ENCODE peak calls at places on chromosome 7, in seven cellular contexts. One of them, this sample, is unnamed.

GRCh38 chr7:116197355-116197754 is 13.0 kb upstream of the TES start:
- DNase-seq in lung: no peak
- DNase-seq in spleen: no peak
- DNase-seq in A549: no peak
- DNase-seq in PC-3: no peak
- DNase-seq in colonic mucosa: no peak
- DNase-seq in sigmoid colon: no peak
- DNase-seq in this sample: no peak

GRCh38 chr7:49244543-49244942 is 320.2 kb downstream of the CDC14C start:
- DNase-seq in spleen: no peak
- DNase-seq in colonic mucosa: no peak
- DNase-seq in PC-3: no peak
- DNase-seq in sigmoid colon: no peak
- DNase-seq in lung: no peak
- DNase-seq in A549: no peak
- DNase-seq in this sample: no peak

GRCh38 chr7:48087349-48087748 is 1.7 kb upstream of the UPP1 start:
- DNase-seq in colonic mucosa: no peak
- DNase-seq in spleen: no peak
- DNase-seq in sigmoid colon: no peak
- DNase-seq in A549: no peak
- DNase-seq in lung: no peak
- DNase-seq in PC-3: peak
- DNase-seq in this sample: no peak

GRCh38 chr7:22372863-22373262 is 15.9 kb upstream of the RAPGEF5 start:
- DNase-seq in sigmoid colon: no peak
- DNase-seq in PC-3: peak
- DNase-seq in colonic mucosa: peak
- DNase-seq in lung: no peak
- DNase-seq in A549: no peak
- DNase-seq in spleen: no peak
- DNase-seq in this sample: no peak

GRCh38 chr7:102321351-102322201 is 34.7 kb downstream of the SPDYE6 start:
- DNase-seq in PC-3: no peak
- DNase-seq in sigmoid colon: no peak
- DNase-seq in spleen: peak
- DNase-seq in colonic mucosa: peak
- DNase-seq in lung: no peak
- DNase-seq in A549: no peak
- DNase-seq in this sample: no peak

GRCh38 chr7:134667899-134668298 is 21.2 kb downstream of the BPGM start:
- DNase-seq in PC-3: peak
- DNase-seq in lung: no peak
- DNase-seq in colonic mucosa: no peak
- DNase-seq in A549: no peak
- DNase-seq in sigmoid colon: no peak
- DNase-seq in spleen: no peak
- DNase-seq in this sample: no peak

GRCh38 chr7:80244206-80244956 is 109.8 kb downstream of the GNAI1 start:
- DNase-seq in PC-3: no peak
- DNase-seq in lung: no peak
- DNase-seq in colonic mucosa: no peak
- DNase-seq in spleen: no peak
- DNase-seq in sigmoid colon: no peak
- DNase-seq in A549: no peak
- DNase-seq in this sample: no peak

GRCh38 chr7:159137906-159138305 is 6.8 kb downstream of the VIPR2 start:
- DNase-seq in lung: no peak
- DNase-seq in spleen: peak
- DNase-seq in A549: no peak
- DNase-seq in sigmoid colon: no peak
- DNase-seq in PC-3: no peak
- DNase-seq in colonic mucosa: no peak
- DNase-seq in this sample: no peak

GRCh38 chr7:108515636-108516035 is 10.3 kb downstream of the PNPLA8 start:
- DNase-seq in lung: no peak
- DNase-seq in spleen: no peak
- DNase-seq in colonic mucosa: no peak
- DNase-seq in PC-3: no peak
- DNase-seq in sigmoid colon: no peak
- DNase-seq in A549: no peak
- DNase-seq in this sample: no peak

GRCh38 chr7:70006411-70006920 is 408.2 kb downstream of the AUTS2 start:
- DNase-seq in PC-3: no peak
- DNase-seq in lung: no peak
- DNase-seq in A549: no peak
- DNase-seq in spleen: no peak
- DNase-seq in sigmoid colon: no peak
- DNase-seq in colonic mucosa: no peak
- DNase-seq in this sample: no peak

GRCh38 chr7:152618427-152618826 is 57.5 kb downstream of the XRCC2 start:
- DNase-seq in spleen: no peak
- DNase-seq in lung: no peak
- DNase-seq in colonic mucosa: no peak
- DNase-seq in sigmoid colon: no peak
- DNase-seq in A549: no peak
- DNase-seq in PC-3: no peak
- DNase-seq in this sample: no peak

GRCh38 chr7:94655884-94656657 is at the start of gene SGCE:
- DNase-seq in sigmoid colon: peak
- DNase-seq in A549: peak
- DNase-seq in spleen: peak
- DNase-seq in PC-3: peak
- DNase-seq in lung: peak
- DNase-seq in colonic mucosa: peak
- DNase-seq in this sample: no peak

GRCh38 chr7:20407585-20408466 is 77.1 kb downstream of the ITGB8 start:
- DNase-seq in lung: peak
- DNase-seq in A549: peak
- DNase-seq in sigmoid colon: peak
- DNase-seq in spleen: no peak
- DNase-seq in colonic mucosa: no peak
- DNase-seq in PC-3: peak
- DNase-seq in this sample: peak

GRCh38 chr7:39614299-39614698 is 9.1 kb upstream of the RALA start:
- DNase-seq in spleen: no peak
- DNase-seq in colonic mucosa: no peak
- DNase-seq in PC-3: no peak
- DNase-seq in sigmoid colon: no peak
- DNase-seq in A549: no peak
- DNase-seq in lung: no peak
- DNase-seq in this sample: no peak

GRCh38 chr7:33845991-33846509 is 59.3 kb upstream of the BMPER start:
- DNase-seq in colonic mucosa: no peak
- DNase-seq in sigmoid colon: no peak
- DNase-seq in PC-3: peak
- DNase-seq in spleen: no peak
- DNase-seq in lung: no peak
- DNase-seq in A549: no peak
- DNase-seq in this sample: no peak

GRCh38 chr7:30920584-30921539 is 9.2 kb downstream of the AQP1 start:
- DNase-seq in PC-3: peak
- DNase-seq in sigmoid colon: peak
- DNase-seq in lung: no peak
- DNase-seq in spleen: peak
- DNase-seq in A549: peak
- DNase-seq in colonic mucosa: no peak
- DNase-seq in this sample: no peak

GRCh38 chr7:30920021-30920583 is 8.4 kb downstream of the AQP1 start:
- DNase-seq in A549: no peak
- DNase-seq in spleen: peak
- DNase-seq in colonic mucosa: no peak
- DNase-seq in sigmoid colon: peak
- DNase-seq in PC-3: peak
- DNase-seq in lung: no peak
- DNase-seq in this sample: no peak

GRCh38 chr7:30921951-30922401 is 10.3 kb downstream of the AQP1 start:
- DNase-seq in sigmoid colon: peak
- DNase-seq in colonic mucosa: peak
- DNase-seq in spleen: peak
- DNase-seq in lung: no peak
- DNase-seq in PC-3: no peak
- DNase-seq in A549: no peak
- DNase-seq in this sample: no peak

GRCh38 chr7:30922596-30922995 is 10.9 kb downstream of the AQP1 start:
- DNase-seq in A549: no peak
- DNase-seq in colonic mucosa: peak
- DNase-seq in lung: peak
- DNase-seq in sigmoid colon: peak
- DNase-seq in spleen: peak
- DNase-seq in PC-3: no peak
- DNase-seq in this sample: no peak

GRCh38 chr7:30921540-30921930 is 9.9 kb downstream of the AQP1 start:
- DNase-seq in sigmoid colon: no peak
- DNase-seq in colonic mucosa: no peak
- DNase-seq in A549: no peak
- DNase-seq in lung: no peak
- DNase-seq in PC-3: no peak
- DNase-seq in spleen: peak
- DNase-seq in this sample: no peak
- H3K4me3 ChIP-seq in sigmoid colon: no peak
- H3K4me3 ChIP-seq in colonic mucosa: no peak
- H3K4me3 ChIP-seq in A549: no peak
- H3K4me3 ChIP-seq in lung: no peak
- H3K4me3 ChIP-seq in PC-3: no peak
- H3K4me3 ChIP-seq in spleen: no peak
- H3K4me3 ChIP-seq in this sample: no peak

DNA sequence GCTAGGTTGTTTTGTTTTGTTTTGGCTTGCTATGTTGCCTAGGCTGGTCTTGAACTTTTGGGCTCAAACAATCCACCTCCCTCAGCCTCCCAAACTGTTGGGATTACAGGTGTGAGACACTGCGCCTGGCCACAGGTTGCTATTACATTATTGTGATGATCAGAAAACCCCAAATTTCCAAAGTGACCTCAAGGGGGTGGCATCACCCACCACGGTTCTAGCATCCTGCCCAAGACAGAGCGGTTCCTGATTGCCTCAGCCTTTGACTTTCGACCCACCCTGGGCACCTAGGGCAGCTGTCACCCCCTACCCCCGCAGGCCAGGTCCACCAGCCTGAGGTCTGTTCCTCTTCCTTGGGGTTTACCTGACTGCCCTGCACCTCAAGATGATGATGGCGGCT is 28.4 kb downstream of the SBDS start:
- DNase-seq in spleen: no peak
- DNase-seq in lung: no peak
- DNase-seq in sigmoid colon: peak
- DNase-seq in colonic mucosa: no peak
- DNase-seq in PC-3: no peak
- DNase-seq in A549: no peak
- DNase-seq in this sample: no peak
- TF ChIP-seq CTCF in spleen: no peak
- TF ChIP-seq CTCF in lung: no peak
- TF ChIP-seq CTCF in sigmoid colon: no peak
- TF ChIP-seq CTCF in colonic mucosa: no peak
- TF ChIP-seq CTCF in PC-3: no peak
- TF ChIP-seq CTCF in A549: no peak
- TF ChIP-seq CTCF in this sample: no peak

GRCh38 chr7:131486346-131486745 is 70.1 kb downstream of the PODXL start:
- DNase-seq in lung: no peak
- DNase-seq in A549: no peak
- DNase-seq in colonic mucosa: no peak
- DNase-seq in PC-3: no peak
- DNase-seq in sigmoid colon: no peak
- DNase-seq in spleen: no peak
- DNase-seq in this sample: no peak

GRCh38 chr7:131489881-131490280 is 66.5 kb downstream of the PODXL start:
- DNase-seq in PC-3: no peak
- DNase-seq in colonic mucosa: no peak
- DNase-seq in A549: no peak
- DNase-seq in spleen: no peak
- DNase-seq in sigmoid colon: no peak
- DNase-seq in lung: no peak
- DNase-seq in this sample: no peak

GRCh38 chr7:131488361-131488760 is 68.1 kb downstream of the PODXL start:
- DNase-seq in A549: no peak
- DNase-seq in colonic mucosa: no peak
- DNase-seq in sigmoid colon: no peak
- DNase-seq in spleen: no peak
- DNase-seq in PC-3: peak
- DNase-seq in lung: no peak
- DNase-seq in this sample: no peak

GRCh38 chr7:131489196-131489595 is 67.2 kb downstream of the PODXL start:
- DNase-seq in sigmoid colon: no peak
- DNase-seq in PC-3: no peak
- DNase-seq in colonic mucosa: no peak
- DNase-seq in lung: no peak
- DNase-seq in A549: no peak
- DNase-seq in spleen: no peak
- DNase-seq in this sample: no peak

DNA sequence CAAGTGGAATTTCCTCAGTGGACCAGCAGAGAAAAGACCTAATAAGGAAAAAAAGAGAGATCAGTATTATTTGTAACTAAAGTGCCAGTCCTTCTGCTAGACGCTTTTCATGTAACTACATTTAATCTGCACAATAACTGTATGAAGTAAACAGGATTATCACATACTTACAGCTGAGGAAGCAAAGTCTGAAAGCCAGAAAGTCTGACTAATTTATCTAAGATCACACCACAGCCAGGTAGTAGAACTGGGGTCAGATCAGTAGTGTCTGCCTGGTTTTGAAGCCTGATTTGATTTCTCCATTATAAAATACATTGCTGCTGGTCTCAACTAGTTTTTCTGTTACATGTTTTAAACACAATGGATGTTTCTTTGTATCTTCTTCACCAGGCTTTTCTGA is 69.2 kb downstream of the PODXL start:
- DNase-seq in A549: no peak
- DNase-seq in PC-3: no peak
- DNase-seq in sigmoid colon: no peak
- DNase-seq in colonic mucosa: no peak
- DNase-seq in spleen: no peak
- DNase-seq in lung: no peak
- DNase-seq in this sample: no peak
- H3K4me3 ChIP-seq in A549: no peak
- H3K4me3 ChIP-seq in PC-3: no peak
- H3K4me3 ChIP-seq in sigmoid colon: no peak
- H3K4me3 ChIP-seq in colonic mucosa: no peak
- H3K4me3 ChIP-seq in spleen: no peak
- H3K4me3 ChIP-seq in lung: no peak
- H3K4me3 ChIP-seq in this sample: no peak

GRCh38 chr7:27842094-27842493 is 102.1 kb downstream of the TAX1BP1 start:
- DNase-seq in A549: no peak
- DNase-seq in PC-3: no peak
- DNase-seq in spleen: no peak
- DNase-seq in lung: no peak
- DNase-seq in colonic mucosa: no peak
- DNase-seq in sigmoid colon: no peak
- DNase-seq in this sample: no peak
- TF ChIP-seq CTCF in A549: no peak
- TF ChIP-seq CTCF in PC-3: no peak
- TF ChIP-seq CTCF in spleen: no peak
- TF ChIP-seq CTCF in lung: no peak
- TF ChIP-seq CTCF in colonic mucosa: no peak
- TF ChIP-seq CTCF in sigmoid colon: no peak
- TF ChIP-seq CTCF in this sample: no peak

This sample was measured in epithelial cell of proximal tubule.